ENCODE peak calls at places on chromosomes 11 and 22, in five cellular contexts. T is thoracic aorta; K is ovary; D is CD4-positive, alpha-beta memory T cell; C is hepatocyte. P is an unnamed sample.

GRCh38 chr11:119964136-119965025 is 173.5 kb downstream of the TRIM29 start:
- DNase-seq in T (no peak), K (no peak), D (no peak), C (no peak), P (no peak)

GRCh38 chr11:68643576-68643975 is 40.8 kb upstream of the GAL start:
- DNase-seq in T (no peak), K (no peak), D (no peak), C (peak; percentile 5), P (no peak)

GRCh38 chr22:25091449-25091848 is 108.2 kb upstream of the CRYBB3 start:
- DNase-seq in T (no peak), K (no peak), D (peak; percentile 18), C (no peak), P (no peak)

GRCh38 chr11:117999354-117999993 is 13.3 kb downstream of the IL10RA start:
- DNase-seq in T (no peak), K (no peak), D (no peak), C (no peak), P (no peak)

GRCh38 chr11:69035959-69036340 is 12.8 kb upstream of the TPCN2 start:
- DNase-seq in T (no peak), K (peak; percentile 61), D (no peak), C (no peak), P (no peak)

GRCh38 chr11:104093426-104094280 is 57.2 kb downstream of the DDI1 start:
- DNase-seq in T (no peak), K (no peak), D (no peak), C (no peak), P (no peak)

GRCh38 chr11:36300651-36301050 is 4.6 kb downstream of the PRR5L start:
- DNase-seq in T (no peak), K (peak; percentile 30), D (no peak), C (peak; percentile 35), P (no peak)

GRCh38 chr11:46281374-46281831 is 3.9 kb downstream of the CREB3L1 start:
- DNase-seq in T (no peak), K (peak; percentile 43), D (no peak), C (peak; percentile 60), P (no peak)

GRCh38 chr11:36091256-36091811 is 147.5 kb downstream of the LDLRAD3 start:
- DNase-seq in T (no peak), K (no peak), D (no peak), C (no peak), P (no peak)

GRCh38 chr11:132373405-132374141 is 1003.2 kb downstream of the NTM start:
- DNase-seq in T (no peak), K (no peak), D (no peak), C (no peak), P (no peak)

GRCh38 chr22:32059426-32059825 is 16.4 kb downstream of the SLC5A1 start:
- DNase-seq in T (no peak), K (no peak), D (no peak), C (no peak), P (no peak)

GRCh38 chr11:9568854-9569587 is 4.4 kb upstream of the WEE1 start:
- DNase-seq in T (no peak), K (peak; percentile 46), D (peak; percentile 61), C (peak; percentile 90), P (no peak)

GRCh38 chr11:40921256-40921655 is 538.2 kb downstream of the LRRC4C start:
- DNase-seq in T (no peak), K (no peak), D (no peak), C (no peak), P (no peak)

GRCh38 chr22:45444168-45444567 is 30.7 kb downstream of the RIBC2 start:
- DNase-seq in T (no peak), K (no peak), D (no peak), C (no peak), P (no peak)

GRCh38 chr11:8813658-8814057 is 97.3 kb upstream of the AKIP1 start:
- DNase-seq in T (peak; percentile 26), K (peak; percentile 67), D (peak; percentile 8), C (peak; percentile 85), P (peak; percentile 90)

GRCh38 chr11:129933262-129933661 is 37.9 kb upstream of the NFRKB start:
- DNase-seq in T (no peak), K (no peak), D (no peak), C (no peak), P (no peak)

GRCh38 chr11:119352857-119353260 is 6.4 kb upstream of the MFRP start:
- DNase-seq in T (no peak), K (peak; percentile 49), D (no peak), C (peak; percentile 81), P (no peak)

GRCh38 chr22:27329471-27329870 is 472.1 kb downstream of the MN1 start:
- DNase-seq in T (no peak), K (no peak), D (no peak), C (no peak), P (no peak)

GRCh38 chr11:36363361-36364272 is 67.5 kb downstream of the PRR5L start:
- DNase-seq in T (no peak), K (no peak), D (no peak), C (peak; percentile 37), P (no peak)

GRCh38 chr11:12148882-12149281 is 38.5 kb downstream of the MICAL2 start:
- DNase-seq in T (no peak), K (no peak), D (no peak), C (no peak), P (no peak)

GRCh38 chr22:29306830-29307657 is 594 bp downstream of the GAS2L1 start:
- DNase-seq in T (no peak), K (peak; percentile 78), D (no peak), C (peak; percentile 92), P (no peak)

GRCh38 chr11:57399221-57399620 is 8.8 kb upstream of the PRG2 start:
- DNase-seq in T (no peak), K (no peak), D (no peak), C (no peak), P (no peak)

GRCh38 chr22:31790240-31790639 is 36.4 kb downstream of the DEPDC5 start:
- DNase-seq in T (no peak), K (no peak), D (no peak), C (no peak), P (no peak)

GRCh38 chr11:45670386-45671135 is 5.1 kb upstream of the CHST1 start:
- DNase-seq in T (no peak), K (no peak), D (no peak), C (no peak), P (no peak)

GRCh38 chr11:74755395-74755995 is 6.8 kb downstream of the RNF169 start:
- DNase-seq in T (no peak), K (no peak), D (no peak), C (no peak), P (no peak)

GRCh38 chr11:125945797-125946520 is at the start of gene VSIG10L2:
- DNase-seq in T (no peak), K (no peak), D (no peak), C (no peak), P (no peak)

GRCh38 chr11:78798567-78799170 is 224.0 kb upstream of the NARS2 start:
- DNase-seq in T (peak; percentile 19), K (peak; percentile 56), D (no peak), C (peak; percentile 80), P (no peak)

GRCh38 chr11:10108901-10109665 is 184.9 kb downstream of the SBF2 start:
- DNase-seq in T (no peak), K (peak; percentile 15), D (no peak), C (peak; percentile 7), P (no peak)

GRCh38 chr11:79150320-79150719 is 290.5 kb downstream of the TENM4 start:
- DNase-seq in T (no peak), K (no peak), D (no peak), C (no peak), P (no peak)

GRCh38 chr11:76270387-76270786 is 64.1 kb upstream of the WNT11 start:
- DNase-seq in T (no peak), K (no peak), D (no peak), C (peak; percentile 60), P (no peak)

GRCh38 chr22:22854466-22854865 is 33.1 kb upstream of the IGLL5 start:
- DNase-seq in T (no peak), K (no peak), D (no peak), C (no peak), P (no peak)

GRCh38 chr22:22855617-22856308 is 31.9 kb upstream of the IGLL5 start:
- DNase-seq in T (no peak), K (no peak), D (peak; percentile 19), C (peak; percentile 52), P (no peak)

GRCh38 chr22:22853713-22854112 is 33.9 kb upstream of the IGLL5 start:
- DNase-seq in T (no peak), K (no peak), D (no peak), C (no peak), P (no peak)

GRCh38 chr22:22856364-22856763 is 31.3 kb upstream of the IGLL5 start:
- DNase-seq in T (no peak), K (no peak), D (no peak), C (no peak), P (no peak)

DNA sequence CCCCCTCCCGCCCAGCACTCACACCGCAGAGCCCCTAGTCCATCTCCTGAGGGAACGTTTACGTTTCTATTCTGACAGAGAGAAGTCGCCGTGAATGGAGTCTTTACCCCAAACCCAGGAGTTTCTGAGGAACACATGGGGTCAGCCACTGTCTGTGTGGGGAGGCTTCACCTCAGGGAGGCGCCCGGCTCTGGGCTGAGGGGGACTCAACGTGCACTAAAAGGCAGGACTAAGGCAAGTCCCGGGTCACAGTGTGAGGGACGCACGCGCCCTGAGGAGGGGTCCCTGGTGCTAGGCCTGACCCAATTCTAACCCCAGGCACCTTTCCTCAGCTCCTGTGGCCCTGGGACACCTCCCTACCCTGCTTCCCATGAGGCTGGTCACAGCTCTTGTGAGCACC is 32.5 kb upstream of the IGLL5 start:
- DNase-seq in T (no peak), K (no peak), D (no peak), C (no peak), P (no peak)
- H3K4me1 ChIP-seq in T (no peaks in the 10 kb centered on the region), K (no peaks in the 10 kb centered on the region), D (no peaks in the 10 kb centered on the region), C (no peaks in the 10 kb centered on the region), P (no peaks in the 10 kb centered on the region)

GRCh38 chr11:47917643-47918369 is 62.6 kb upstream of the PTPRJ start:
- DNase-seq in T (peak; percentile 62), K (peak; percentile 95), D (no peak), C (peak; percentile 80), P (peak; percentile 94)
- H3K4me1 ChIP-seq in T (no peaks in the 10 kb centered on the region), K (peaks cover 8% of the 10 kb centered on the region), D (peaks cover 69% of the 10 kb centered on the region), C (peaks cover 14% of the 10 kb centered on the region), P (peaks cover 6% of the 10 kb centered on the region)

DNA sequence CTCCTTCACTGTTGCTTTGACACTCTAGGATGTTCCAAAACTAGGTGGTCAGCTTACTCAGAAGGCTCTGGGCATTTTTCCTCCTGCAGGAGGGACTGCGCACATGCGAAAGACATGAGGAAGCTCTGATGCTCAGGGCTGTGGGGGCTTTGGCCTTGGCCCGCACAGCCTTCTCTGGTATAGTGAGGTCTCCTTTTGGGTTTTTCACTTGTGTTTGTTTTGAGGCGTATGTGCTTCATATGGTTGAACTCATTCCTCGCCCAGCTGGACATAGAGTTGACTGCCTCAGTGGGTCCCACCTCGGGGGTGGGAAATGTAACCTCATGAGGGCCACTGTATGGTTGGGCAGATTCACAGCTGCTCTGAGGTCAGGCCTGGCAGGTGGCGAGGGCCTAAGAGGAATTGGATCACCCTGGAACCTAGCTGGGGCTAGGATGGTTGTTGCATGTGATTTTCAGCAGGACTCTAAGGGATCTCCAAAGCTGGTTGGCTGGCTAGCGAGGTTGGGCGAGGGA is 63.7 kb downstream of the PTPRJ start:
- DNase-seq in T (no peak), K (no peak), D (no peak), C (no peak), P (no peak)
- H3K4me1 ChIP-seq in T (peaks cover 4% of the 10 kb centered on the region), K (no peaks in the 10 kb centered on the region), D (peaks cover 45% of the 10 kb centered on the region), C (no peaks in the 10 kb centered on the region), P (no peaks in the 10 kb centered on the region)

DNA sequence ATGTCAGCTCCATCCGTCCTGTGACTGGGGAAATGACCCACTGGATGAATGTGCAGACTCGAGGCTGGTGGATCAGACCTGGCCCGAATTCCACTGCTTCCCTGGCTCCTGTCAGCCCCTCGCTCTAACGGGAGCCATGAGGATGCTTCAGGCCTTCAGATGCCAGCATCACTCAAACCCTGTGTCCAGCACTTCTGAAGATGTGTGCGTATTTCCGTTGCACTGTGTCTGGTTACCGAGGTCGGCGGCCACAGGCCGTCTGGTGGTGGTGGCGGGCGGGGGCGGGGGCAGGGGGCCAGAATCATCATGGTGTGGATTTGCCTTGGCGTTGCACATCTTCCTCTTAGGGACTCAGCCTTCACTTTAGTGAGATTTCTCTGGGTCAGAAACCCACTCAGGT is 13.4 kb downstream of the CRELD2 start:
- DNase-seq in T (no peak), K (no peak), D (no peak), C (no peak), P (no peak)
- H3K4me1 ChIP-seq in T (peaks cover 24% of the 10 kb centered on the region), K (peaks cover 13% of the 10 kb centered on the region), D (peaks cover 52% of the 10 kb centered on the region), C (peaks cover 21% of the 10 kb centered on the region), P (peaks cover 34% of the 10 kb centered on the region)